ENCODE peak calls at places on chromosomes 1 and 21, in seven cellular contexts. G is KG1, P is AML-193, L is progenitor cell of endocrine pancreas, W is NCI-H524, F is iris pigment epithelial cell, U is astrocyte. X is an unnamed sample.
A peak's percentile ranks its signal among the peaks of the same experiment; 100 is the strongest.

GRCh38 chr21:32728455-32729237 is 833 bp upstream of the SYNJ1 start:
- DNase-seq in W (no peak), G (no peak), P (peak; percentile 5), L (no peak), U (no peak), F (no peak), X (no peak)

GRCh38 chr1:109649380-109649987 is 6.4 kb upstream of the GSTM4 start:
- DNase-seq in P (peak; percentile 39), L (no peak), U (peak; percentile 27), G (peak; percentile 39), F (peak; percentile 52), W (no peak), X (no peak)

GRCh38 chr21:36992671-36993070 is 13.8 kb upstream of the RIPPLY3 start:
- DNase-seq in P (no peak), G (no peak), U (no peak), F (no peak), W (no peak), L (no peak), X (no peak)

GRCh38 chr1:92484472-92485373 is 2.0 kb downstream of the GFI1 start:
- DNase-seq in L (peak; percentile 35), P (no peak), U (no peak), W (no peak), F (no peak), G (peak; percentile 24), X (peak; percentile 85)

GRCh38 chr1:152515454-152515823 is 1.2 kb downstream of the CRCT1 start:
- DNase-seq in L (no peak), W (no peak), F (peak; percentile 12), G (no peak), U (peak; percentile 23), P (no peak), X (no peak)

GRCh38 chr1:233598891-233599541 is 14.9 kb upstream of the KCNK1 start:
- DNase-seq in U (peak; percentile 51), L (no peak), F (no peak), W (no peak), G (no peak), P (no peak), X (no peak)

GRCh38 chr1:53197301-53198205 is 929 bp downstream of the CPT2 start:
- DNase-seq in W (no peak), G (no peak), P (peak; percentile 42), U (peak; percentile 44), F (no peak), L (no peak), X (no peak)

GRCh38 chr1:154837034-154837678 is 32.9 kb downstream of the KCNN3 start:
- DNase-seq in L (no peak), G (no peak), F (no peak), P (no peak), W (no peak), U (no peak), X (no peak)

GRCh38 chr1:192927496-192927895 is 118.7 kb downstream of the RGS2 start:
- DNase-seq in W (no peak), F (no peak), G (no peak), P (no peak), L (no peak), U (no peak), X (no peak)

X was measured in NK-92 treated with Interleukin-12 subunit alpha and Interleukin-12 subunit beta, amount 100 ng/mL, for 24 hours.